ENCODE peak calls at places on chromosomes 4 and X, in five cellular contexts. H, R, E, O and U are unnamed samples.

GRCh38 chr4:151486166-151486565 is 77.2 kb downstream of the FHIP1A start:
- DNase-seq in H (peak), R (no peak), E (no peak), O (no peak), U (no peak)

GRCh38 chr4:24686866-24687672 is 102.7 kb upstream of the DHX15 start:
- DNase-seq in H (no peak), R (no peak), E (no peak), O (no peak), U (peak)

GRCh38 chr4:138235419-138235952 is 6.7 kb downstream of the SLC7A11 start:
- DNase-seq in H (peak), R (peak), E (no peak), O (no peak), U (no peak)

GRCh38 chr4:67568820-67569219 is 10.3 kb downstream of the STAP1 start:
- DNase-seq in H (peak), R (no peak), E (no peak), O (no peak), U (no peak)

GRCh38 chr4:81031389-81032173 is 1.1 kb downstream of the BMP3 start:
- DNase-seq in H (no peak), R (no peak), E (no peak), O (peak), U (no peak)

GRCh38 chr4:185559913-185560281 is 24.6 kb upstream of the PDLIM3 start:
- DNase-seq in H (peak), R (peak), E (no peak), O (peak), U (peak)

GRCh38 chrX:30906726-30907125 is 17.7 kb upstream of the TAB3 start:
- DNase-seq in H (peak), R (no peak), E (no peak), O (no peak), U (no peak)

GRCh38 chrX:39527045-39527444 is 570.7 kb downstream of the BCOR start:
- DNase-seq in H (peak), R (no peak), E (no peak), O (no peak), U (no peak)

GRCh38 chr4:73741140-73741749 is 876 bp downstream of the CXCL8 start:
- DNase-seq in H (peak), R (no peak), E (no peak), O (no peak), U (no peak)

GRCh38 chr4:158949094-158949493 is 153.8 kb upstream of the RAPGEF2 start:
- DNase-seq in H (peak), R (peak), E (no peak), O (no peak), U (no peak)

GRCh38 chrX:57902633-57903032 is 7.6 kb downstream of the ZXDA start:
- DNase-seq in H (no peak), R (no peak), E (no peak), O (no peak), U (no peak)

GRCh38 chrX:17822351-17822750 is 38.7 kb downstream of the RAI2 start:
- DNase-seq in H (no peak), R (no peak), E (no peak), O (no peak), U (no peak)

GRCh38 chr4:143302526-143302925 is 34.1 kb upstream of the GAB1 start:
- DNase-seq in H (peak), R (no peak), E (no peak), O (no peak), U (no peak)

GRCh38 chr4:8666581-8666980 is 74.0 kb downstream of the CPZ start:
- DNase-seq in H (no peak), R (no peak), E (no peak), O (no peak), U (no peak)

GRCh38 chr4:122928930-122929329 is 6.5 kb upstream of the NUDT6 start:
- DNase-seq in H (no peak), R (no peak), E (no peak), O (no peak), U (no peak)

GRCh38 chr4:62544428-62544827 is 1344.3 kb downstream of the ADGRL3 start:
- DNase-seq in H (no peak), R (no peak), E (no peak), O (no peak), U (no peak)

GRCh38 chr4:82371398-82371972 is 2.3 kb downstream of the HNRNPD start:
- DNase-seq in H (peak), R (no peak), E (no peak), O (no peak), U (no peak)

GRCh38 chr4:74391890-74392478 is 27.0 kb downstream of the EREG start:
- DNase-seq in H (no peak), R (no peak), E (no peak), O (no peak), U (no peak)